ENCODE peak calls at places on chromosomes 13 and 19, in ten cellular contexts. One of them, this sample, is unnamed.

GRCh38 chr13:98216135-98216565 is 39.1 kb upstream of the RNF113B start:
- DNase-seq in GM23338: no peak
- DNase-seq in activated naive CD8-positive, alpha-beta T cell treated with anti-CD3 and anti-CD28 coated beads for 36 hours: no peak
- DNase-seq in HFF-Myc: peak; percentile 73
- DNase-seq in activated naive CD4-positive, alpha-beta T cell: no peak
- DNase-seq in left ventricle myocardium inferior: peak; percentile 39
- DNase-seq in mucosa of gallbladder: no peak
- DNase-seq in mammary epithelial cell: peak; percentile 19
- DNase-seq in mesothelial cell of epicardium: no peak
- DNase-seq in RCC 7860: peak; percentile 86
- DNase-seq in this sample: peak; percentile 61

GRCh38 chr13:107713314-107713713 is 502.0 kb downstream of the LIG4 start:
- DNase-seq in GM23338: no peak
- DNase-seq in activated naive CD8-positive, alpha-beta T cell treated with anti-CD3 and anti-CD28 coated beads for 36 hours: no peak
- DNase-seq in HFF-Myc: no peak
- DNase-seq in activated naive CD4-positive, alpha-beta T cell: no peak
- DNase-seq in left ventricle myocardium inferior: no peak
- DNase-seq in mucosa of gallbladder: no peak
- DNase-seq in mammary epithelial cell: no peak
- DNase-seq in mesothelial cell of epicardium: no peak
- DNase-seq in RCC 7860: no peak
- DNase-seq in this sample: no peak

GRCh38 chr19:13492128-13492527 is 14.2 kb downstream of the CACNA1A start:
- DNase-seq in GM23338: peak; percentile 67
- DNase-seq in activated naive CD8-positive, alpha-beta T cell treated with anti-CD3 and anti-CD28 coated beads for 36 hours: no peak
- DNase-seq in HFF-Myc: no peak
- DNase-seq in activated naive CD4-positive, alpha-beta T cell: no peak
- DNase-seq in left ventricle myocardium inferior: no peak
- DNase-seq in mucosa of gallbladder: no peak
- DNase-seq in mammary epithelial cell: peak; percentile 35
- DNase-seq in mesothelial cell of epicardium: no peak
- DNase-seq in RCC 7860: no peak
- DNase-seq in this sample: no peak

GRCh38 chr13:107680115-107680514 is 535.2 kb downstream of the LIG4 start:
- DNase-seq in GM23338: no peak
- DNase-seq in activated naive CD8-positive, alpha-beta T cell treated with anti-CD3 and anti-CD28 coated beads for 36 hours: no peak
- DNase-seq in HFF-Myc: no peak
- DNase-seq in activated naive CD4-positive, alpha-beta T cell: no peak
- DNase-seq in left ventricle myocardium inferior: no peak
- DNase-seq in mucosa of gallbladder: no peak
- DNase-seq in mammary epithelial cell: no peak
- DNase-seq in mesothelial cell of epicardium: no peak
- DNase-seq in RCC 7860: no peak
- DNase-seq in this sample: no peak

GRCh38 chr19:17184381-17184841 is 30.7 kb upstream of the USE1 start:
- DNase-seq in GM23338: no peak
- DNase-seq in activated naive CD8-positive, alpha-beta T cell treated with anti-CD3 and anti-CD28 coated beads for 36 hours: peak; percentile 44
- DNase-seq in HFF-Myc: no peak
- DNase-seq in activated naive CD4-positive, alpha-beta T cell: no peak
- DNase-seq in left ventricle myocardium inferior: no peak
- DNase-seq in mucosa of gallbladder: no peak
- DNase-seq in mammary epithelial cell: no peak
- DNase-seq in mesothelial cell of epicardium: no peak
- DNase-seq in RCC 7860: no peak
- DNase-seq in this sample: no peak

GRCh38 chr13:27117158-27117557 is 54.5 kb downstream of the USP12 start:
- DNase-seq in GM23338: no peak
- DNase-seq in activated naive CD8-positive, alpha-beta T cell treated with anti-CD3 and anti-CD28 coated beads for 36 hours: no peak
- DNase-seq in HFF-Myc: no peak
- DNase-seq in activated naive CD4-positive, alpha-beta T cell: no peak
- DNase-seq in left ventricle myocardium inferior: no peak
- DNase-seq in mucosa of gallbladder: no peak
- DNase-seq in mammary epithelial cell: no peak
- DNase-seq in mesothelial cell of epicardium: no peak
- DNase-seq in RCC 7860: no peak
- DNase-seq in this sample: no peak

GRCh38 chr19:46134527-46134926 is 10.0 kb upstream of the IGFL3 start:
- DNase-seq in GM23338: no peak
- DNase-seq in activated naive CD8-positive, alpha-beta T cell treated with anti-CD3 and anti-CD28 coated beads for 36 hours: no peak
- DNase-seq in HFF-Myc: no peak
- DNase-seq in activated naive CD4-positive, alpha-beta T cell: no peak
- DNase-seq in left ventricle myocardium inferior: no peak
- DNase-seq in mucosa of gallbladder: no peak
- DNase-seq in mammary epithelial cell: peak; percentile 27
- DNase-seq in mesothelial cell of epicardium: no peak
- DNase-seq in RCC 7860: no peak
- DNase-seq in this sample: no peak

GRCh38 chr19:4693471-4694121 is 23.5 kb upstream of the MYDGF start:
- DNase-seq in GM23338: no peak
- DNase-seq in activated naive CD8-positive, alpha-beta T cell treated with anti-CD3 and anti-CD28 coated beads for 36 hours: no peak
- DNase-seq in HFF-Myc: no peak
- DNase-seq in activated naive CD4-positive, alpha-beta T cell: no peak
- DNase-seq in left ventricle myocardium inferior: no peak
- DNase-seq in mucosa of gallbladder: no peak
- DNase-seq in mammary epithelial cell: no peak
- DNase-seq in mesothelial cell of epicardium: no peak
- DNase-seq in RCC 7860: no peak
- DNase-seq in this sample: no peak

GRCh38 chr19:8731428-8732169 is 10.2 kb downstream of the OR2Z1 start:
- DNase-seq in GM23338: peak; percentile 4
- DNase-seq in activated naive CD8-positive, alpha-beta T cell treated with anti-CD3 and anti-CD28 coated beads for 36 hours: peak; percentile 3
- DNase-seq in HFF-Myc: no peak
- DNase-seq in activated naive CD4-positive, alpha-beta T cell: no peak
- DNase-seq in left ventricle myocardium inferior: no peak
- DNase-seq in mucosa of gallbladder: no peak
- DNase-seq in mammary epithelial cell: no peak
- DNase-seq in mesothelial cell of epicardium: no peak
- DNase-seq in RCC 7860: no peak
- DNase-seq in this sample: peak; percentile 10

GRCh38 chr19:13057147-13057572 is 45.5 kb downstream of the LYL1 start:
- DNase-seq in GM23338: no peak
- DNase-seq in activated naive CD8-positive, alpha-beta T cell treated with anti-CD3 and anti-CD28 coated beads for 36 hours: no peak
- DNase-seq in HFF-Myc: no peak
- DNase-seq in activated naive CD4-positive, alpha-beta T cell: no peak
- DNase-seq in left ventricle myocardium inferior: no peak
- DNase-seq in mucosa of gallbladder: no peak
- DNase-seq in mammary epithelial cell: no peak
- DNase-seq in mesothelial cell of epicardium: no peak
- DNase-seq in RCC 7860: no peak
- DNase-seq in this sample: no peak

GRCh38 chr13:48644141-48644540 is 9.6 kb upstream of the CYSLTR2 start:
- DNase-seq in GM23338: no peak
- DNase-seq in activated naive CD8-positive, alpha-beta T cell treated with anti-CD3 and anti-CD28 coated beads for 36 hours: no peak
- DNase-seq in HFF-Myc: no peak
- DNase-seq in activated naive CD4-positive, alpha-beta T cell: no peak
- DNase-seq in left ventricle myocardium inferior: no peak
- DNase-seq in mucosa of gallbladder: no peak
- DNase-seq in mammary epithelial cell: no peak
- DNase-seq in mesothelial cell of epicardium: no peak
- DNase-seq in RCC 7860: no peak
- DNase-seq in this sample: no peak

GRCh38 chr13:29800687-29801086 is 49.7 kb downstream of the UBL3 start:
- DNase-seq in GM23338: peak; percentile 16
- DNase-seq in activated naive CD8-positive, alpha-beta T cell treated with anti-CD3 and anti-CD28 coated beads for 36 hours: no peak
- DNase-seq in HFF-Myc: no peak
- DNase-seq in activated naive CD4-positive, alpha-beta T cell: no peak
- DNase-seq in left ventricle myocardium inferior: no peak
- DNase-seq in mucosa of gallbladder: no peak
- DNase-seq in mammary epithelial cell: no peak
- DNase-seq in mesothelial cell of epicardium: no peak
- DNase-seq in RCC 7860: no peak
- DNase-seq in this sample: no peak

GRCh38 chr13:79679334-79679733 is 198.4 kb downstream of the NDFIP2 start:
- DNase-seq in GM23338: peak; percentile 93
- DNase-seq in activated naive CD8-positive, alpha-beta T cell treated with anti-CD3 and anti-CD28 coated beads for 36 hours: peak; percentile 8
- DNase-seq in HFF-Myc: peak; percentile 59
- DNase-seq in activated naive CD4-positive, alpha-beta T cell: no peak
- DNase-seq in left ventricle myocardium inferior: peak; percentile 51
- DNase-seq in mucosa of gallbladder: peak; percentile 71
- DNase-seq in mammary epithelial cell: peak; percentile 58
- DNase-seq in mesothelial cell of epicardium: no peak
- DNase-seq in RCC 7860: peak; percentile 36
- DNase-seq in this sample: peak; percentile 28

GRCh38 chr19:33638167-33639033 is 16.6 kb downstream of the CHST8 start:
- DNase-seq in GM23338: peak; percentile 76
- DNase-seq in activated naive CD8-positive, alpha-beta T cell treated with anti-CD3 and anti-CD28 coated beads for 36 hours: no peak
- DNase-seq in HFF-Myc: no peak
- DNase-seq in activated naive CD4-positive, alpha-beta T cell: no peak
- DNase-seq in left ventricle myocardium inferior: no peak
- DNase-seq in mucosa of gallbladder: no peak
- DNase-seq in mammary epithelial cell: no peak
- DNase-seq in mesothelial cell of epicardium: no peak
- DNase-seq in RCC 7860: no peak
- DNase-seq in this sample: no peak

GRCh38 chr19:38068851-38069250 is 155.2 kb downstream of the DPF1 start:
- DNase-seq in GM23338: no peak
- DNase-seq in activated naive CD8-positive, alpha-beta T cell treated with anti-CD3 and anti-CD28 coated beads for 36 hours: no peak
- DNase-seq in HFF-Myc: no peak
- DNase-seq in activated naive CD4-positive, alpha-beta T cell: no peak
- DNase-seq in left ventricle myocardium inferior: no peak
- DNase-seq in mucosa of gallbladder: no peak
- DNase-seq in mammary epithelial cell: no peak
- DNase-seq in mesothelial cell of epicardium: no peak
- DNase-seq in RCC 7860: no peak
- DNase-seq in this sample: no peak

GRCh38 chr13:64278493-64278892 is 2862.8 kb upstream of the PCDH20 start:
- DNase-seq in GM23338: no peak
- DNase-seq in activated naive CD8-positive, alpha-beta T cell treated with anti-CD3 and anti-CD28 coated beads for 36 hours: no peak
- DNase-seq in HFF-Myc: no peak
- DNase-seq in activated naive CD4-positive, alpha-beta T cell: no peak
- DNase-seq in left ventricle myocardium inferior: no peak
- DNase-seq in mucosa of gallbladder: no peak
- DNase-seq in mammary epithelial cell: no peak
- DNase-seq in mesothelial cell of epicardium: no peak
- DNase-seq in RCC 7860: peak; percentile 57
- DNase-seq in this sample: no peak

GRCh38 chr19:2053601-2054389 is 2.8 kb upstream of the MKNK2 start:
- DNase-seq in GM23338: no peak
- DNase-seq in activated naive CD8-positive, alpha-beta T cell treated with anti-CD3 and anti-CD28 coated beads for 36 hours: no peak
- DNase-seq in HFF-Myc: no peak
- DNase-seq in activated naive CD4-positive, alpha-beta T cell: no peak
- DNase-seq in left ventricle myocardium inferior: peak; percentile 86
- DNase-seq in mucosa of gallbladder: peak; percentile 70
- DNase-seq in mammary epithelial cell: no peak
- DNase-seq in mesothelial cell of epicardium: no peak
- DNase-seq in RCC 7860: no peak
- DNase-seq in this sample: no peak

GRCh38 chr19:35225951-35226350 is 2.6 kb downstream of the FAM187B start:
- DNase-seq in GM23338: no peak
- DNase-seq in activated naive CD8-positive, alpha-beta T cell treated with anti-CD3 and anti-CD28 coated beads for 36 hours: no peak
- DNase-seq in HFF-Myc: no peak
- DNase-seq in activated naive CD4-positive, alpha-beta T cell: no peak
- DNase-seq in left ventricle myocardium inferior: no peak
- DNase-seq in mucosa of gallbladder: no peak
- DNase-seq in mammary epithelial cell: no peak
- DNase-seq in mesothelial cell of epicardium: no peak
- DNase-seq in RCC 7860: no peak
- DNase-seq in this sample: no peak

GRCh38 chr13:26563713-26564112 is 6.2 kb downstream of the WASF3 start:
- DNase-seq in GM23338: no peak
- DNase-seq in activated naive CD8-positive, alpha-beta T cell treated with anti-CD3 and anti-CD28 coated beads for 36 hours: no peak
- DNase-seq in HFF-Myc: no peak
- DNase-seq in activated naive CD4-positive, alpha-beta T cell: no peak
- DNase-seq in left ventricle myocardium inferior: no peak
- DNase-seq in mucosa of gallbladder: no peak
- DNase-seq in mammary epithelial cell: no peak
- DNase-seq in mesothelial cell of epicardium: no peak
- DNase-seq in RCC 7860: no peak
- DNase-seq in this sample: no peak

GRCh38 chr13:113220141-113220598 is 10.8 kb downstream of the CUL4A start:
- DNase-seq in GM23338: peak; percentile 32
- DNase-seq in activated naive CD8-positive, alpha-beta T cell treated with anti-CD3 and anti-CD28 coated beads for 36 hours: no peak
- DNase-seq in HFF-Myc: no peak
- DNase-seq in activated naive CD4-positive, alpha-beta T cell: no peak
- DNase-seq in left ventricle myocardium inferior: no peak
- DNase-seq in mucosa of gallbladder: no peak
- DNase-seq in mammary epithelial cell: no peak
- DNase-seq in mesothelial cell of epicardium: no peak
- DNase-seq in RCC 7860: no peak
- DNase-seq in this sample: no peak

GRCh38 chr13:73220966-73221720 is 162.3 kb downstream of the KLF5 start:
- DNase-seq in GM23338: no peak
- DNase-seq in activated naive CD8-positive, alpha-beta T cell treated with anti-CD3 and anti-CD28 coated beads for 36 hours: no peak
- DNase-seq in HFF-Myc: no peak
- DNase-seq in activated naive CD4-positive, alpha-beta T cell: no peak
- DNase-seq in left ventricle myocardium inferior: no peak
- DNase-seq in mucosa of gallbladder: no peak
- DNase-seq in mammary epithelial cell: peak; percentile 48
- DNase-seq in mesothelial cell of epicardium: no peak
- DNase-seq in RCC 7860: no peak
- DNase-seq in this sample: no peak

GRCh38 chr19:4375620-4376228 is 24.6 kb downstream of the SH3GL1 start:
- DNase-seq in GM23338: peak; percentile 64
- DNase-seq in activated naive CD8-positive, alpha-beta T cell treated with anti-CD3 and anti-CD28 coated beads for 36 hours: no peak
- DNase-seq in HFF-Myc: peak; percentile 56
- DNase-seq in activated naive CD4-positive, alpha-beta T cell: no peak
- DNase-seq in left ventricle myocardium inferior: no peak
- DNase-seq in mucosa of gallbladder: no peak
- DNase-seq in mammary epithelial cell: no peak
- DNase-seq in mesothelial cell of epicardium: no peak
- DNase-seq in RCC 7860: peak; percentile 41
- DNase-seq in this sample: peak; percentile 94

GRCh38 chr13:27004389-27004788 is 167.2 kb downstream of the USP12 start:
- DNase-seq in GM23338: no peak
- DNase-seq in activated naive CD8-positive, alpha-beta T cell treated with anti-CD3 and anti-CD28 coated beads for 36 hours: no peak
- DNase-seq in HFF-Myc: no peak
- DNase-seq in activated naive CD4-positive, alpha-beta T cell: no peak
- DNase-seq in left ventricle myocardium inferior: no peak
- DNase-seq in mucosa of gallbladder: no peak
- DNase-seq in mammary epithelial cell: no peak
- DNase-seq in mesothelial cell of epicardium: no peak
- DNase-seq in RCC 7860: no peak
- DNase-seq in this sample: no peak

GRCh38 chr13:41188584-41188983 is 5.8 kb downstream of the KBTBD7 start:
- DNase-seq in GM23338: no peak
- DNase-seq in activated naive CD8-positive, alpha-beta T cell treated with anti-CD3 and anti-CD28 coated beads for 36 hours: no peak
- DNase-seq in HFF-Myc: no peak
- DNase-seq in activated naive CD4-positive, alpha-beta T cell: no peak
- DNase-seq in left ventricle myocardium inferior: no peak
- DNase-seq in mucosa of gallbladder: no peak
- DNase-seq in mammary epithelial cell: no peak
- DNase-seq in mesothelial cell of epicardium: no peak
- DNase-seq in RCC 7860: no peak
- DNase-seq in this sample: no peak

GRCh38 chr13:74136089-74136658 is 2.0 kb upstream of the KLF12 start:
- DNase-seq in GM23338: peak; percentile 43
- DNase-seq in activated naive CD8-positive, alpha-beta T cell treated with anti-CD3 and anti-CD28 coated beads for 36 hours: peak; percentile 36
- DNase-seq in HFF-Myc: no peak
- DNase-seq in activated naive CD4-positive, alpha-beta T cell: peak; percentile 26
- DNase-seq in left ventricle myocardium inferior: peak; percentile 31
- DNase-seq in mucosa of gallbladder: no peak
- DNase-seq in mammary epithelial cell: peak; percentile 67
- DNase-seq in mesothelial cell of epicardium: no peak
- DNase-seq in RCC 7860: no peak
- DNase-seq in this sample: no peak

GRCh38 chr19:16336571-16336970 is 11.9 kb downstream of the KLF2 start:
- DNase-seq in GM23338: no peak
- DNase-seq in activated naive CD8-positive, alpha-beta T cell treated with anti-CD3 and anti-CD28 coated beads for 36 hours: no peak
- DNase-seq in HFF-Myc: no peak
- DNase-seq in activated naive CD4-positive, alpha-beta T cell: no peak
- DNase-seq in left ventricle myocardium inferior: no peak
- DNase-seq in mucosa of gallbladder: no peak
- DNase-seq in mammary epithelial cell: no peak
- DNase-seq in mesothelial cell of epicardium: no peak
- DNase-seq in RCC 7860: no peak
- DNase-seq in this sample: no peak

GRCh38 chr19:12834976-12835757 is 788 bp upstream of the RTBDN start:
- DNase-seq in GM23338: peak; percentile 90
- DNase-seq in activated naive CD8-positive, alpha-beta T cell treated with anti-CD3 and anti-CD28 coated beads for 36 hours: peak; percentile 32
- DNase-seq in HFF-Myc: no peak
- DNase-seq in activated naive CD4-positive, alpha-beta T cell: no peak
- DNase-seq in left ventricle myocardium inferior: no peak
- DNase-seq in mucosa of gallbladder: no peak
- DNase-seq in mammary epithelial cell: no peak
- DNase-seq in mesothelial cell of epicardium: no peak
- DNase-seq in RCC 7860: no peak
- DNase-seq in this sample: no peak